ENCODE peak calls at places on chromosomes 12 and 14, in four cellular contexts. I is left lobe of liver; N is CD8-positive, alpha-beta memory T cell; R is AG10803. F is an unnamed sample.

GRCh38 chr14:102575479-102576428 is 16.7 kb upstream of the RCOR1 start:
- DNase-seq in I (no peak), N (no peak), R (no peak), F (no peak)

GRCh38 chr14:104240426-104241157 is 102.2 kb downstream of the KIF26A start:
- DNase-seq in I (no peak), N (no peak), R (no peak), F (no peak)

GRCh38 chr12:47458273-47458672 is 247.6 kb downstream of the RPAP3 start:
- DNase-seq in I (no peak), N (no peak), R (no peak), F (peak; percentile 3)

GRCh38 chr14:36553650-36554260 is 28.7 kb downstream of the NKX2-8 start:
- DNase-seq in I (no peak), N (no peak), R (peak; percentile 59), F (peak; percentile 41)

GRCh38 chr12:76156314-76156713 is 71.8 kb upstream of the NAP1L1 start:
- DNase-seq in I (no peak), N (no peak), R (no peak), F (no peak)

GRCh38 chr12:50699149-50699548 is 64.8 kb upstream of the ATF1 start:
- DNase-seq in I (no peak), N (no peak), R (no peak), F (no peak)

GRCh38 chr12:3336606-3337311 is 154.2 kb upstream of the PRMT8 start:
- DNase-seq in I (no peak), N (no peak), R (no peak), F (peak; percentile 86)

GRCh38 chr12:5692850-5693249 is 252.2 kb downstream of the ANO2 start:
- DNase-seq in I (no peak), N (no peak), R (no peak), F (no peak)

GRCh38 chr14:70027785-70028428 is 148.7 kb downstream of the SMOC1 start:
- DNase-seq in I (peak; percentile 73), N (peak; percentile 21), R (peak; percentile 26), F (peak; percentile 10)

GRCh38 chr12:24931666-24932405 is 17.1 kb downstream of the BCAT1 start:
- DNase-seq in I (no peak), N (no peak), R (no peak), F (no peak)

GRCh38 chr12:25241171-25242020 is 9.3 kb downstream of the KRAS start:
- DNase-seq in I (no peak), N (peak; percentile 22), R (peak; percentile 70), F (peak; percentile 18)

GRCh38 chr14:95784137-95784536 is 70.2 kb upstream of the TCL1A start:
- DNase-seq in I (no peak), N (no peak), R (peak; percentile 22), F (no peak)

GRCh38 chr12:750356-751191 is 1.8 kb upstream of the WNK1 start:
- DNase-seq in I (no peak), N (no peak), R (no peak), F (no peak)

GRCh38 chr14:59032821-59033220 is 155.6 kb upstream of the DAAM1 start:
- DNase-seq in I (no peak), N (no peak), R (peak; percentile 24), F (no peak)

GRCh38 chr12:114799574-114800487 is 115.9 kb upstream of the TBX3 start:
- DNase-seq in I (peak; percentile 98), N (no peak), R (peak; percentile 60), F (peak; percentile 58)

GRCh38 chr14:45198551-45198950 is 54.5 kb downstream of the MIS18BP1 start:
- DNase-seq in I (no peak), N (no peak), R (peak; percentile 35), F (no peak)

GRCh38 chr12:131825146-131825892 is 2.9 kb upstream of the MMP17 start:
- DNase-seq in I (no peak), N (no peak), R (peak; percentile 84), F (no peak)

GRCh38 chr14:106844608-106845285 is 1318.4 kb downstream of the TMEM121 start:
- DNase-seq in I (peak; percentile 82), N (peak; percentile 50), R (no peak), F (no peak)

GRCh38 chr14:67932708-67933107 is 113.1 kb downstream of the RAD51B start:
- DNase-seq in I (no peak), N (no peak), R (no peak), F (no peak)

GRCh38 chr14:96095581-96096476 is 56.7 kb downstream of the C14orf132 start:
- DNase-seq in I (peak; percentile 89), N (no peak), R (peak; percentile 83), F (no peak)

GRCh38 chr12:52243774-52244614 is 11.0 kb downstream of the KRT7 start:
- DNase-seq in I (no peak), N (peak; percentile 4), R (peak; percentile 92), F (no peak)

GRCh38 chr12:127143020-127143419 is 1124.0 kb upstream of the TMEM132C start:
- DNase-seq in I (no peak), N (no peak), R (no peak), F (no peak)

F was measured in HCT116.